ENCODE peak calls at places on chromosome 6, in six cellular contexts. I is GM12865, B is MM.1S, Y is cardiac fibroblast, V is brain microvascular endothelial cell, L is heart left ventricle. O is an unnamed sample.

GRCh38 chr6:124269733-124270132 is 466.1 kb downstream of the NKAIN2 start:
- DNase-seq in I (no peak), B (no peak), Y (no peak), V (no peak), L (no peak), O (no peak)

GRCh38 chr6:120320481-120321162 is 971.1 kb upstream of the MAN1A1 start:
- DNase-seq in I (no peak), B (peak), Y (peak), V (no peak), L (no peak), O (no peak)

GRCh38 chr6:75882734-75883133 is 133.7 kb downstream of the MYO6 start:
- DNase-seq in I (no peak), B (no peak), Y (peak), V (peak), L (no peak), O (no peak)

GRCh38 chr6:84579404-84579803 is 185.0 kb downstream of the TBX18 start:
- DNase-seq in I (no peak), B (no peak), Y (no peak), V (no peak), L (no peak), O (no peak)

GRCh38 chr6:167756594-167756993 is 70.1 kb upstream of the AFDN start:
- DNase-seq in I (no peak), B (no peak), Y (no peak), V (no peak), L (no peak), O (no peak)

GRCh38 chr6:108341312-108341711 is 46.5 kb downstream of the AFG1L start:
- DNase-seq in I (no peak), B (no peak), Y (no peak), V (no peak), L (no peak), O (no peak)

GRCh38 chr6:83636800-83637199 is 72.1 kb downstream of the SNAP91 start:
- DNase-seq in I (no peak), B (no peak), Y (no peak), V (no peak), L (no peak), O (no peak)

GRCh38 chr6:166850677-166851076 is 105.7 kb downstream of the RNASET2 start:
- DNase-seq in I (no peak), B (no peak), Y (no peak), V (no peak), L (no peak), O (no peak)

GRCh38 chr6:71879016-71879415 is 7.3 kb upstream of the RIMS1 start:
- DNase-seq in I (no peak), B (no peak), Y (no peak), V (no peak), L (no peak), O (no peak)

GRCh38 chr6:150243620-150244314 is 100.9 kb downstream of the PPP1R14C start:
- DNase-seq in I (no peak), B (no peak), Y (no peak), V (no peak), L (no peak), O (no peak)

GRCh38 chr6:498795-499231 is 107.3 kb downstream of the IRF4 start:
- DNase-seq in I (peak), B (no peak), Y (no peak), V (peak), L (no peak), O (peak)

GRCh38 chr6:150252714-150253444 is 110.0 kb downstream of the PPP1R14C start:
- DNase-seq in I (peak), B (no peak), Y (peak), V (no peak), L (no peak), O (no peak)

GRCh38 chr6:31216208-31216898 is 45.9 kb upstream of the POU5F1 start:
- DNase-seq in I (no peak), B (no peak), Y (no peak), V (no peak), L (no peak), O (no peak)

GRCh38 chr6:134174790-134175531 is 122.5 kb upstream of the SLC2A12 start:
- DNase-seq in I (peak), B (peak), Y (peak), V (peak), L (peak), O (peak)

GRCh38 chr6:166724576-166724975 is 97.5 kb upstream of the RPS6KA2 start:
- DNase-seq in I (no peak), B (no peak), Y (no peak), V (no peak), L (no peak), O (no peak)

GRCh38 chr6:79841577-79842381 is 105.6 kb downstream of the ELOVL4 start:
- DNase-seq in I (no peak), B (peak), Y (no peak), V (peak), L (no peak), O (no peak)

GRCh38 chr6:31498748-31499147 is 803 bp downstream of the MICB start:
- DNase-seq in I (no peak), B (no peak), Y (no peak), V (no peak), L (no peak), O (no peak)

GRCh38 chr6:67916389-67916788 is 718.7 kb upstream of the ADGRB3 start:
- DNase-seq in I (no peak), B (no peak), Y (peak), V (no peak), L (no peak), O (no peak)

GRCh38 chr6:119207973-119208725 is 129.7 kb upstream of the FAM184A start:
- DNase-seq in I (no peak), B (no peak), Y (peak), V (peak), L (no peak), O (no peak)

GRCh38 chr6:53546256-53546655 is 1.4 kb upstream of the GCLC start:
- DNase-seq in I (no peak), B (no peak), Y (no peak), V (no peak), L (no peak), O (no peak)

GRCh38 chr6:33607784-33608161 is 13.3 kb upstream of the ITPR3 start:
- DNase-seq in I (peak), B (peak), Y (no peak), V (no peak), L (no peak), O (no peak)

GRCh38 chr6:24283043-24283985 is 74.5 kb downstream of the DCDC2 start:
- DNase-seq in I (peak), B (peak), Y (peak), V (peak), L (peak), O (peak)
- TF ChIP-seq CTCF in I (peak), B (peak), Y (peak), V (peak), L (peak), O (peak)

GRCh38 chr6:26044140-26045045 is 42.8 kb upstream of the HFE start:
- DNase-seq in I (peak), B (peak), Y (peak), V (peak), L (no peak), O (peak)

GRCh38 chr6:26043389-26044139 is 43.7 kb upstream of the HFE start:
- DNase-seq in I (peak), B (peak), Y (peak), V (peak), L (peak), O (peak)

GRCh38 chr6:26048590-26048989 is 38.6 kb upstream of the HFE start:
- DNase-seq in I (no peak), B (no peak), Y (no peak), V (no peak), L (no peak), O (no peak)

GRCh38 chr6:26045046-26045938 is 41.9 kb upstream of the HFE start:
- DNase-seq in I (peak), B (peak), Y (peak), V (peak), L (peak), O (peak)

GRCh38 chr6:26045939-26046368 is 41.3 kb upstream of the HFE start:
- DNase-seq in I (peak), B (peak), Y (no peak), V (no peak), L (no peak), O (peak)
- H3K4me3 ChIP-seq in I (peak), B (peak), Y (peak), V (peak), L (no peak), O (peak)

GRCh38 chr6:113187671-113188070 is 669.5 kb upstream of the MARCKS start:
- DNase-seq in I (no peak), B (no peak), Y (no peak), V (no peak), L (no peak), O (no peak)

GRCh38 chr6:113184736-113185135 is 672.4 kb upstream of the MARCKS start:
- DNase-seq in I (no peak), B (no peak), Y (peak), V (no peak), L (peak), O (no peak)

GRCh38 chr6:113185299-113185698 is 671.8 kb upstream of the MARCKS start:
- DNase-seq in I (no peak), B (no peak), Y (no peak), V (no peak), L (no peak), O (no peak)

GRCh38 chr6:113194090-113194489 is 663.1 kb upstream of the MARCKS start:
- DNase-seq in I (no peak), B (no peak), Y (no peak), V (no peak), L (no peak), O (no peak)

GRCh38 chr6:113190170-113190569 is 667.0 kb upstream of the MARCKS start:
- DNase-seq in I (peak), B (no peak), Y (peak), V (no peak), L (no peak), O (no peak)
- TF ChIP-seq CTCF in I (no peak), B (peak), Y (peak), V (peak), L (no peak), O (peak)

DNA sequence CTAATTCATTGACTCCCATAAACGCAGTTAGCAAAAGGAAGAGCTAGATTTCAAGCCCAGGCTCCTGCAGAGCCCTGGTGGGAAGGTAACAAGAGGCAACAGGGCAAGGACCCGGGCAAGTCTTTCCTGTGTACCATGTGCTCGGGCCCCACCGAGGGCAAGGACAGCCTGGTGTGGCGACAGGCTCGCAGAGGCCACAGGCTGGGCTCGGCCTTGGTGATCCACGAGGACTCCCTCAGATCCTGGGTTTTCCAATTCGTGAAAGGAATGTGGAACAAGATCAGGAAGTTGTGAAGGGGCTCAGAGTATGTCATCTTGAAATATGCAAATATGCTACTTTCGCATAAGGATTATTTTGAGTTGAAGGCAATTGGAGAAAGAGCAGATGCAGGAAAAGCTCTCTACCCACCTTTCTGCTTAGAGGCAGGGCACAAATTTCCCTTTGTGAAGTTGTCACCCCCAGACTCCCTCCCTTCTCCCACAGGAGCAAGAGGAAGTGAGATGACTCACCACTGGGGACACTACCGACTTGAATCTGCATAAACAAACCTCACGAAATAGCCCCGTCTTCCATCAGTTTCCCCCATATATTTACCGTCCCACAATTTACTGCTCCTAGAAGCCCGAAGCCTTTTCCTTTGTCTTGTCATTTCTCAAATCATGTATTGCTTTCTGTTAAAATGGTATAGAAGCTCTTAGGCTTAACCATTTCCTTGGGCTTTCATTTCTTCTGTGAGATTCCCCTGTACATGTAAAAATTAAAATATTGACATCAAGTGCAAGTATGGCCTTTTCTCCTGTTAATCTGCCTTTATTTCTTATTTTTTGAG is 79.0 kb downstream of the PSMG4 start:
- DNase-seq in I (peak), B (no peak), Y (no peak), V (no peak), L (no peak), O (no peak)
- H3K4me3 ChIP-seq in I (no peak), B (no peak), Y (no peak), V (no peak), L (no peak), O (no peak)

GRCh38 chr6:8065519-8065911 is 1.3 kb upstream of the BLOC1S5 start:
- DNase-seq in I (peak), B (no peak), Y (no peak), V (no peak), L (no peak), O (peak)

GRCh38 chr6:8064638-8065518 is 689 bp upstream of the BLOC1S5 start:
- DNase-seq in I (peak), B (no peak), Y (no peak), V (no peak), L (no peak), O (peak)

GRCh38 chr6:8066108-8066507 is 1.9 kb upstream of the BLOC1S5 start:
- DNase-seq in I (peak), B (no peak), Y (no peak), V (no peak), L (no peak), O (no peak)

GRCh38 chr6:8061736-8062135 is 2.5 kb downstream of the BLOC1S5 start:
- DNase-seq in I (no peak), B (no peak), Y (no peak), V (no peak), L (no peak), O (no peak)

GRCh38 chr6:8063762-8064637 is at the start of gene BLOC1S5:
- DNase-seq in I (peak), B (peak), Y (peak), V (peak), L (peak), O (peak)
- TF ChIP-seq CTCF in I (no peak), B (no peak), Y (no peak), V (no peak), L (no peak), O (no peak)

O was measured in GM06990.